ENCODE peak calls at places on chromosomes 4 and X, in nine cellular contexts. R, B, A, D, X, T, K, Q and C are unnamed samples.

GRCh38 chrX:72045552-72046277 is 86.0 kb downstream of the RTL5 start:
- DNase-seq in T (no peak), K (no peak), Q (no peak), B (no peak), D (no peak), X (no peak), R (no peak), A (peak), C (no peak)

GRCh38 chr4:176824645-176825366 is 32.1 kb upstream of the VEGFC start:
- DNase-seq in D (no peak), X (no peak), T (no peak), R (no peak), A (no peak), K (no peak), Q (no peak), B (no peak), C (no peak)

GRCh38 chrX:49276671-49277519 is 7.3 kb downstream of the PPP1R3F start:
- DNase-seq in A (no peak), D (no peak), T (no peak), R (peak), B (no peak), Q (no peak), X (no peak), K (no peak), C (no peak)

GRCh38 chr4:146232131-146232722 is 17.9 kb downstream of the REELD1 start:
- DNase-seq in R (no peak), D (no peak), A (no peak), Q (no peak), B (no peak), K (no peak), X (no peak), T (no peak), C (no peak)

GRCh38 chrX:40933132-40934078 is 151.8 kb upstream of the USP9X start:
- DNase-seq in D (no peak), T (peak), R (peak), X (no peak), B (peak), K (no peak), A (peak), Q (no peak), C (peak)

GRCh38 chr4:53763813-53764597 is 172.7 kb upstream of the LNX1 start:
- DNase-seq in X (no peak), R (peak), B (no peak), T (no peak), Q (no peak), A (no peak), K (no peak), D (no peak), C (peak)

GRCh38 chr4:24927039-24927438 is 14.2 kb upstream of the CCDC149 start:
- DNase-seq in A (no peak), K (no peak), T (no peak), D (no peak), Q (no peak), X (no peak), R (no peak), B (no peak), C (no peak)

GRCh38 chr4:91198951-91199350 is 1071.8 kb downstream of the CCSER1 start:
- DNase-seq in K (no peak), A (no peak), D (no peak), X (no peak), B (no peak), R (no peak), Q (no peak), T (no peak), C (no peak)

GRCh38 chr4:143329985-143330384 is 6.7 kb upstream of the GAB1 start:
- DNase-seq in K (no peak), R (no peak), A (no peak), Q (no peak), B (no peak), T (no peak), D (no peak), X (no peak), C (no peak)

GRCh38 chrX:11759461-11760311 is 1.6 kb downstream of the MSL3 start:
- DNase-seq in K (peak), X (peak), B (peak), R (peak), Q (peak), D (peak), A (peak), T (peak), C (peak)

GRCh38 chr4:150178161-150178560 is 99.9 kb downstream of the DCLK2 start:
- DNase-seq in T (no peak), X (no peak), R (no peak), B (no peak), A (no peak), K (no peak), D (no peak), Q (no peak), C (no peak)

GRCh38 chr4:67549123-67549522 is 3.8 kb upstream of the CENPC start:
- DNase-seq in R (peak), T (no peak), B (peak), Q (no peak), X (no peak), K (no peak), A (peak), D (no peak), C (no peak)

GRCh38 chr4:39699676-39700409 is 1.9 kb downstream of the UBE2K start:
- DNase-seq in T (no peak), B (peak), R (peak), A (peak), Q (peak), X (no peak), D (no peak), K (no peak), C (no peak)

GRCh38 chr4:15420642-15421041 is 7.2 kb upstream of the C1QTNF7 start:
- DNase-seq in D (no peak), X (no peak), T (no peak), K (no peak), R (peak), A (no peak), B (no peak), Q (no peak), C (no peak)

GRCh38 chrX:68894513-68895338 is 65.9 kb downstream of the EFNB1 start:
- DNase-seq in R (peak), A (peak), T (peak), Q (no peak), K (peak), D (no peak), B (peak), X (no peak), C (no peak)

GRCh38 chr4:41844327-41844726 is 90.9 kb upstream of the TMEM33 start:
- DNase-seq in A (no peak), Q (no peak), D (no peak), B (no peak), X (no peak), T (no peak), R (no peak), K (no peak), C (no peak)

GRCh38 chr4:1795304-1796195 is 2.5 kb downstream of the FGFR3 start:
- DNase-seq in K (no peak), R (no peak), X (no peak), A (no peak), D (no peak), B (peak), T (no peak), Q (no peak), C (no peak)

GRCh38 chrX:111719426-111720210 is 38.6 kb downstream of the ALG13 start:
- DNase-seq in K (no peak), Q (no peak), B (no peak), T (no peak), D (no peak), X (no peak), R (peak), A (peak), C (no peak)

GRCh38 chrX:72041901-72042859 is 89.5 kb downstream of the RTL5 start:
- DNase-seq in X (no peak), T (no peak), D (no peak), K (no peak), R (no peak), B (no peak), A (no peak), Q (no peak), C (no peak)

GRCh38 chr4:140150886-140151699 is 2.9 kb downstream of the MAML3 start:
- DNase-seq in B (peak), D (peak), X (no peak), T (peak), K (peak), Q (peak), A (peak), R (peak), C (peak)

GRCh38 chr4:140152760-140153418 is 1.1 kb downstream of the MAML3 start:
- DNase-seq in K (peak), D (peak), R (peak), T (peak), X (no peak), A (peak), B (peak), Q (no peak), C (no peak)

GRCh38 chr4:140153419-140153743 is 603 bp downstream of the MAML3 start:
- DNase-seq in T (no peak), X (no peak), A (no peak), K (no peak), R (no peak), B (no peak), D (no peak), Q (no peak), C (no peak)

GRCh38 chr4:140151700-140152014 is 2.3 kb downstream of the MAML3 start:
- DNase-seq in R (peak), D (no peak), T (peak), B (peak), K (peak), A (peak), Q (peak), X (no peak), C (no peak)

DNA sequence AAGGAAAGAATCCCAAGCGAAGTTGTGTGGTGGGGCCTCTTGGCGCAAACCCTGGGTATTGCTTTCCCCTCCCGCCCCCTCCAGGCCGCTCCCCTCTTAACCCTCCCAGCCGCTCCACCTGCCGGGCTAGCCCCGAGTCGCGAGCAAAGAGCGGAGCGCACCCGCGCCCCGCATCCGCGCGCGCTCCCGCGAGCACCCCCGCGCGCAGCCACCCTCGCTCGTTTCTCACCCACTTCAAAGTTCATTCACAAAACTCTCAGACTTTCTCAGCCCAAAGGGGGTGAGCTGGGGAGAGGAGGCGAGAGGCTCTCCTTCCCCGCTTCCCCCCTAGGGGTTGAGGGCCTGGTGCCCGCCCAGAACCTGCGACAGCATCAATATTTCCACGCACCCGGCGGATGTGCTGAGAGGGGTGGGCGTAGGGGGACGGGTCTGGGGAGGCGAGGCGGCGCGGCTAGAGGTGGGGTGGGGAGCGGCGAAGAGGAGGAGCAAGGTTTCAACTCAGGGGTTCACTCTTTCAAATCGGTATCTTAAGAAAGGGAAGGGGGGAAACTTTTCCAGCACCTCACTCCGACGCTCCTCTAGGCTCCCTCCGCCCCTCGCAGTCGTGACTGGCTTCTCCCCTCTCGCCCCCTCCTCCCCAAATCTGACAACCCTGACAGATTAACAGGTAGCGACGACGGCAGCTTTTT is 1.8 kb downstream of the MAML3 start:
- DNase-seq in K (peak), B (peak), X (no peak), T (peak), D (peak), Q (peak), A (no peak), R (no peak), C (no peak)
- TF ChIP-seq CTCF in K (peak), B (peak), X (peak), T (peak), D (no peak), Q (no peak), A (peak), R (peak), C (peak)

GRCh38 chr4:7023901-7024300 is 19.3 kb upstream of the TADA2B start:
- DNase-seq in Q (no peak), T (no peak), B (no peak), R (no peak), A (no peak), X (no peak), D (no peak), K (no peak), C (no peak)
- TF ChIP-seq CTCF in Q (no peak), T (no peak), B (no peak), R (no peak), A (no peak), X (no peak), D (no peak), K (no peak), C (no peak)

GRCh38 chr4:107579099-107579498 is 140.9 kb downstream of the PAPSS1 start:
- DNase-seq in B (peak), K (no peak), R (no peak), Q (no peak), X (no peak), T (no peak), A (no peak), D (no peak), C (no peak)
- TF ChIP-seq CTCF in B (peak), K (no peak), R (no peak), Q (no peak), X (no peak), T (no peak), A (no peak), D (no peak), C (no peak)

GRCh38 chr4:71570492-71570891 is 213.4 kb downstream of the GC start:
- DNase-seq in X (no peak), T (no peak), R (no peak), K (no peak), Q (no peak), D (no peak), A (no peak), B (no peak), C (no peak)

GRCh38 chr4:71564775-71565174 is 219.1 kb downstream of the GC start:
- DNase-seq in T (no peak), K (no peak), D (no peak), A (no peak), Q (no peak), X (no peak), R (no peak), B (no peak), C (no peak)

GRCh38 chr4:71571346-71571745 is 212.5 kb downstream of the GC start:
- DNase-seq in D (no peak), A (no peak), T (no peak), K (no peak), Q (no peak), R (no peak), B (no peak), X (no peak), C (no peak)

GRCh38 chr4:71566856-71567255 is 217.0 kb downstream of the GC start:
- DNase-seq in T (no peak), D (no peak), R (no peak), A (no peak), K (no peak), Q (no peak), X (no peak), B (no peak), C (no peak)

DNA sequence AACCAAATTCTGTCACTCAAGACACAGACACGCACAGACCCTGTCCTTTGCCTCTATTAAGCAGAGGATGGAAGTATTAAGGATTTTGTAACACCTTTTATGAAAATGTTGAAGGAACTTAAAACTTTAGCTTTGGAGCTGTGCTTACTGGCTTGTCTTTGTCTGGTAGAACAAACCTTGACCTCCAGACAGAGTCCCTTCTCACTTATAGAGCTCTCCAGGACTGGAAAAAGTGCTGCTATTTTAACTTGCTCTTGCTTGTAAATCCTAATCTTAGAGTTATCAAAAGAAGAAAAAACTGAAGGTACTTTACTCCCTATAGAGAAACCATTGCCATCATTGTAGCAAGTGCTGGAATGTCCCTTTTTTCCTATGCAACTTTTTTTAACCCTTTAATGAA is 215.7 kb downstream of the GC start:
- DNase-seq in D (no peak), A (no peak), R (no peak), B (no peak), T (no peak), K (no peak), X (no peak), Q (no peak), C (no peak)
- TF ChIP-seq CTCF in D (no peak), A (no peak), R (no peak), B (no peak), T (no peak), K (no peak), X (no peak), Q (no peak), C (no peak)

GRCh38 chr4:103207673-103208072 is 9.5 kb upstream of the CENPE start:
- DNase-seq in T (no peak), D (no peak), K (no peak), X (no peak), Q (no peak), A (no peak), B (peak), R (no peak), C (no peak)
- TF ChIP-seq CTCF in T (no peak), D (peak), K (no peak), X (peak), Q (no peak), A (no peak), B (peak), R (no peak), C (no peak)

GRCh38 chrX:3244955-3245354 is 101.5 kb downstream of the MXRA5 start:
- DNase-seq in A (peak), R (peak), D (no peak), X (no peak), T (no peak), K (no peak), B (no peak), Q (no peak), C (no peak)
- TF ChIP-seq CTCF in A (peak), R (no peak), D (no peak), X (peak), T (no peak), K (no peak), B (no peak), Q (no peak), C (peak)

DNA sequence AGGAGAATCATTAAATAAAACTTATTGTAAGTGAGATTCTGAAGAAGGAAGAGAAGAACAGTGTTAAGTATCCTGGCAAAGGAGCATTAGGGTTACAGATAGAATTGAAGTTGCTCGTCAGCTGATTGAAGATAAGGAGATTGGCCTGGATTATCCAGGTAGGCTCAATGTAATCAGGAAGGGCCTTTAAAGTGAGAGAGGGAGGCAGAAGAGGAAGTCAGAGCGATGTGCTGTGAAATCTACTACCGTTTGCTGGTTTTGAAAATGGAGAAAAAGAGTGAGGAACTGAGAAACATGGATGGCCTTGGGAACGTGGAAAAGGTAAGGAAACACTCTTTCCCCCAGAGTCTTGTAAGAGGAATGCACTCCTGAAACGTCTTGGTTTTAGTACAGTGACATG is 245.7 kb downstream of the ANTXR2 start:
- DNase-seq in D (no peak), R (no peak), K (no peak), B (no peak), A (no peak), T (no peak), X (no peak), Q (no peak), C (no peak)
- TF ChIP-seq CTCF in D (no peak), R (no peak), K (no peak), B (no peak), A (no peak), T (no peak), X (no peak), Q (no peak), C (no peak)

GRCh38 chr4:132564920-132565319 is 584.2 kb upstream of the PCDH10 start:
- DNase-seq in R (no peak), X (no peak), B (no peak), T (no peak), Q (no peak), A (no peak), K (no peak), D (no peak), C (no peak)
- TF ChIP-seq CTCF in R (no peak), X (peak), B (no peak), T (no peak), Q (no peak), A (no peak), K (no peak), D (no peak), C (no peak)

DNA sequence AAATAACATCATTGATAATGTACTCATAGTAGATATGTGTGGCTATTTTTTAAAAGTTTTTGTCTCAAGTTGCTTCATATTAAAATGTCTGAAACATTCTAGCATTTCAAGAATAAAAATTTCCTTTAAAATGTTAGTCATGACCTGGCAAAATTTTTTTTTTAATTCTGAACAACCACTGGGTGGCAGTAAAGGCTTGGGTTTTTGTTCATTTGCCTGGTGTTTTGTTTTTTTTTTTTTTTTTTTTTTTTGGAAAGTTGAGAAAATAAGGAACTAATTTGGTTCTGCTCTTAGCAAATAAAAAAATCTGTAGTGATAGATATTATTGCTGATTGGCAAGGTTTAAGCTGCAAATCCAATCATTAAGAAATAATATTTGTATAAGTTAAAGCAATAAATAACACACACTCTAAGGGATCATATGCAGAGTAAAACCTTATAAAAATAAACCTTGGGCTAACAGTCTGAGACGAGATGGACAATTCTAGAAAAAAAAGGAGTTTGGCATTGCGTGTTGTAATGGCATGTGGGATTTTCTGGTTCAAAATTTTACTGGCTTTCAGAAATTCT is 81.4 kb downstream of the CEP44 start:
- DNase-seq in T (no peak), D (peak), B (peak), X (no peak), A (peak), R (peak), Q (no peak), K (no peak), C (peak)
- TF ChIP-seq CTCF in T (peak), D (peak), B (peak), X (peak), A (peak), R (peak), Q (peak), K (no peak), C (peak)

DNA sequence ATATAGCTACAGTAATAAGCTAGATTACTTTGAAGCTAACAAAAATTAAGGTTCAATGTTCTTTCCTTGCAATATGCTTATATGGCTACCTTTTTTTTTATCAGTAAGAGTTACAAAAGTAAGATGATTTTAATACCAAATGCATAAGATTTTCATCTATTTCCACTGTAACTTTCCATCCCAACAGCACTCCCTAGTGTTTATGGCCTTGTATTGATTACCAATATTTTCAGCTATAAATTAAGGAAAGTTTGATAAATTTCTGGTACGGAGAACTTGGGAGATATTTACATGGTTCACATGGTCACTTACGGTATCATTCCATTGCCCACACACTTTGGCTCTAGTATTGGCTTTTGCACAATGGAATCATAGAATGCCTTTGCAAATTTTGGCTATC is 448.9 kb upstream of the PABPC4L start:
- DNase-seq in A (peak), Q (no peak), X (no peak), D (no peak), T (no peak), K (no peak), R (no peak), B (no peak), C (no peak)
- TF ChIP-seq CTCF in A (no peak), Q (no peak), X (peak), D (no peak), T (no peak), K (no peak), R (no peak), B (no peak), C (no peak)